ENCODE peak calls at places on chromosomes 1 and 21, in four cellular contexts. One of them, this sample, is unnamed. For H3K4me1, the result is how much of the 10 kb centered on the place peaks cover.

GRCh38 chr21:42063206-42063577 is 7.9 kb upstream of the UMODL1 start:
- DNase-seq in breast epithelium: no peak
- DNase-seq in endodermal cell: no peak
- DNase-seq in body of pancreas: peak
- DNase-seq in this sample: no peak

GRCh38 chr1:88608139-88608943 is 75.7 kb upstream of the PKN2 start:
- DNase-seq in breast epithelium: no peak
- DNase-seq in endodermal cell: no peak
- DNase-seq in body of pancreas: no peak
- DNase-seq in this sample: peak

GRCh38 chr1:185804608-185805007 is 70.4 kb downstream of the HMCN1 start:
- DNase-seq in breast epithelium: no peak
- DNase-seq in endodermal cell: no peak
- DNase-seq in body of pancreas: no peak
- DNase-seq in this sample: no peak

GRCh38 chr21:38646213-38646837 is 148.0 kb upstream of the ERG start:
- DNase-seq in breast epithelium: no peak
- DNase-seq in endodermal cell: no peak
- DNase-seq in body of pancreas: no peak
- DNase-seq in this sample: no peak

GRCh38 chr1:7026188-7026587 is 240.9 kb downstream of the CAMTA1 start:
- DNase-seq in breast epithelium: no peak
- DNase-seq in endodermal cell: no peak
- DNase-seq in body of pancreas: no peak
- DNase-seq in this sample: no peak

GRCh38 chr1:26784023-26784871 is 3.5 kb upstream of the PIGV start:
- DNase-seq in breast epithelium: no peak
- DNase-seq in endodermal cell: peak
- DNase-seq in body of pancreas: peak
- DNase-seq in this sample: peak

GRCh38 chr1:153608742-153609584 is 4.0 kb downstream of the S100A16 start:
- DNase-seq in breast epithelium: peak
- DNase-seq in endodermal cell: peak
- DNase-seq in body of pancreas: peak
- DNase-seq in this sample: peak

GRCh38 chr1:166902279-166902678 is 26.2 kb upstream of the TADA1 start:
- DNase-seq in breast epithelium: no peak
- DNase-seq in endodermal cell: no peak
- DNase-seq in body of pancreas: no peak
- DNase-seq in this sample: no peak

GRCh38 chr1:24351247-24351646 is 32.1 kb downstream of the GRHL3 start:
- DNase-seq in breast epithelium: no peak
- DNase-seq in endodermal cell: no peak
- DNase-seq in body of pancreas: no peak
- DNase-seq in this sample: no peak

GRCh38 chr1:21666572-21667320 is 2.4 kb downstream of the RAP1GAP start:
- DNase-seq in breast epithelium: peak
- DNase-seq in endodermal cell: no peak
- DNase-seq in body of pancreas: no peak
- DNase-seq in this sample: no peak

GRCh38 chr1:87495147-87495546 is 166.5 kb downstream of the LMO4 start:
- DNase-seq in breast epithelium: no peak
- DNase-seq in endodermal cell: peak
- DNase-seq in body of pancreas: no peak
- DNase-seq in this sample: no peak

GRCh38 chr21:45541221-45542039 is 810 bp downstream of the SLC19A1 start:
- DNase-seq in breast epithelium: peak
- DNase-seq in endodermal cell: peak
- DNase-seq in body of pancreas: peak
- DNase-seq in this sample: peak

GRCh38 chr21:32371913-32372314 is 20.9 kb downstream of the URB1 start:
- DNase-seq in breast epithelium: no peak
- DNase-seq in endodermal cell: no peak
- DNase-seq in body of pancreas: no peak
- DNase-seq in this sample: no peak

GRCh38 chr1:93804412-93804811 is 74.6 kb downstream of the DNTTIP2 start:
- DNase-seq in breast epithelium: no peak
- DNase-seq in endodermal cell: peak
- DNase-seq in body of pancreas: no peak
- DNase-seq in this sample: no peak

GRCh38 chr1:19436716-19437476 is 48.4 kb downstream of the CAPZB start:
- DNase-seq in breast epithelium: peak
- DNase-seq in endodermal cell: no peak
- DNase-seq in body of pancreas: peak
- DNase-seq in this sample: no peak

GRCh38 chr1:64856564-64856963 is 109.8 kb downstream of the JAK1 start:
- DNase-seq in breast epithelium: no peak
- DNase-seq in endodermal cell: no peak
- DNase-seq in body of pancreas: peak
- DNase-seq in this sample: no peak

GRCh38 chr1:42206164-42206563 is 41.6 kb upstream of the GUCA2A start:
- DNase-seq in breast epithelium: no peak
- DNase-seq in endodermal cell: no peak
- DNase-seq in body of pancreas: no peak
- DNase-seq in this sample: no peak

GRCh38 chr1:232845521-232845920 is 40.3 kb downstream of the MAP10 start:
- DNase-seq in breast epithelium: no peak
- DNase-seq in endodermal cell: no peak
- DNase-seq in body of pancreas: no peak
- DNase-seq in this sample: no peak

GRCh38 chr1:246096356-246096755 is 410.7 kb downstream of the SMYD3 start:
- DNase-seq in breast epithelium: no peak
- DNase-seq in endodermal cell: no peak
- DNase-seq in body of pancreas: no peak
- DNase-seq in this sample: no peak

GRCh38 chr21:35525443-35525842 is 476.3 kb upstream of the RUNX1 start:
- DNase-seq in breast epithelium: no peak
- DNase-seq in endodermal cell: no peak
- DNase-seq in body of pancreas: no peak
- DNase-seq in this sample: no peak

GRCh38 chr1:155003766-155004351 is 1.3 kb downstream of the ZBTB7B start:
- DNase-seq in breast epithelium: no peak
- DNase-seq in endodermal cell: peak
- DNase-seq in body of pancreas: peak
- DNase-seq in this sample: peak

GRCh38 chr1:155005076-155005971 is 2.7 kb downstream of the ZBTB7B start:
- DNase-seq in breast epithelium: peak
- DNase-seq in endodermal cell: no peak
- DNase-seq in body of pancreas: peak
- DNase-seq in this sample: no peak

GRCh38 chr1:155003227-155003765 is 694 bp downstream of the ZBTB7B start:
- DNase-seq in breast epithelium: no peak
- DNase-seq in endodermal cell: peak
- DNase-seq in body of pancreas: peak
- DNase-seq in this sample: peak

GRCh38 chr1:155002479-155003226 is at the start of gene ZBTB7B:
- DNase-seq in breast epithelium: no peak
- DNase-seq in endodermal cell: peak
- DNase-seq in body of pancreas: peak
- DNase-seq in this sample: peak

GRCh38 chr1:155004352-155005075 is 1.9 kb downstream of the ZBTB7B start:
- DNase-seq in breast epithelium: no peak
- DNase-seq in endodermal cell: no peak
- DNase-seq in body of pancreas: no peak
- DNase-seq in this sample: no peak
- H3K4me1 ChIP-seq in breast epithelium: under half
- H3K4me1 ChIP-seq in endodermal cell: under half
- H3K4me1 ChIP-seq in body of pancreas: half or more
- H3K4me1 ChIP-seq in this sample: under half

GRCh38 chr21:44506279-44507255 is 33.4 kb downstream of the KRTAP10-1 start:
- DNase-seq in breast epithelium: no peak
- DNase-seq in endodermal cell: no peak
- DNase-seq in body of pancreas: no peak
- DNase-seq in this sample: no peak
- H3K4me1 ChIP-seq in breast epithelium: under half
- H3K4me1 ChIP-seq in endodermal cell: under half
- H3K4me1 ChIP-seq in body of pancreas: under half
- H3K4me1 ChIP-seq in this sample: under half

GRCh38 chr1:234629026-234629425 is 19.0 kb upstream of the IRF2BP2 start:
- DNase-seq in breast epithelium: no peak
- DNase-seq in endodermal cell: no peak
- DNase-seq in body of pancreas: no peak
- DNase-seq in this sample: no peak
- H3K4me1 ChIP-seq in breast epithelium: under half
- H3K4me1 ChIP-seq in endodermal cell: under half
- H3K4me1 ChIP-seq in body of pancreas: under half
- H3K4me1 ChIP-seq in this sample: half or more

DNA sequence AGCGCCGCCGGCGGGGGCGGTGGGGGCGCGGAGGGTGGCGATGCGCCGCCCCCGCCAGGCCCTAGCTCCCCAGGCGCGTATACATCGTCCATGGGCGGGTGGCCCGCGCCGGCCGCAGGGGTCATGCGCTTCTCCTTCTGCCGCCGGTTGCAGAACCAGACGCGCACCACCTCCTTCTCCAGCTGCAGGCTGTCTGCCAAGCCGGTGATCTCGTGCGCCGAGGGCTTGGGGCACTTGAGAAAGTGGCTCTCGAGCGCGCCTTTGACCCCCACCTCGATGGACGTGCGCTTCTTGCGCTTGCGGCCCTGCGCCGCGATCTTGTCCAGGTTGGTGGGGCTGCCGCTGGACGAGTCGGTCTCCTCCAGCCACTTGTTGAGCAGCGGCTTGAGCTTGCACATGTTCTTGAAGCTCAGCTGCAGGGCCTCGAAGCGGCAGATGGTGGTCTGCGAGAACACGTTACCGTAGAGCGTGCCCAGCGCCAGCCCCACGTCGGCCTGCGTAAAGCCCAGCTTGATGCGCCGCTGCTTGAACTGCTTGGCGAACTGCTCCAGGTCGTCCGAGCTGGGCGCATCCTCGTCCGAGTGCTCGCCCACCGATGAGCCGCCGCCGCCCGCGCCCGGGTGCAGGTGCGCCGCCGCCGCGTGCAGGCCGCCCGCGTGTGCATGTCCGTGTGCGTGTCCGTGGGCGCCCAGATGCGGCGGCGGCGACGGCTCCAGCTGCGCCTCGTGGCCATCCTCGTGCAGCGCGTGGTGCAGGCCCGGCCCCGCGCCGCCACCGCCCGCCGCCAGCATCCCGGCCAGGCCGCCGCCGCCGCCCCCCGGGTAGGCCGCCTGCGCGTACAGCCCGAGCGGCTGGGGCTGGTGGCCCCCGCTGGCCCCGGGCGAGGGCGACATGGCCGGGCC is 911 bp downstream of the POU3F1 start:
- DNase-seq in breast epithelium: no peak
- DNase-seq in endodermal cell: peak
- DNase-seq in body of pancreas: peak
- DNase-seq in this sample: no peak
- H3K4me1 ChIP-seq in breast epithelium: under half
- H3K4me1 ChIP-seq in endodermal cell: under half
- H3K4me1 ChIP-seq in body of pancreas: under half
- H3K4me1 ChIP-seq in this sample: under half

DNA sequence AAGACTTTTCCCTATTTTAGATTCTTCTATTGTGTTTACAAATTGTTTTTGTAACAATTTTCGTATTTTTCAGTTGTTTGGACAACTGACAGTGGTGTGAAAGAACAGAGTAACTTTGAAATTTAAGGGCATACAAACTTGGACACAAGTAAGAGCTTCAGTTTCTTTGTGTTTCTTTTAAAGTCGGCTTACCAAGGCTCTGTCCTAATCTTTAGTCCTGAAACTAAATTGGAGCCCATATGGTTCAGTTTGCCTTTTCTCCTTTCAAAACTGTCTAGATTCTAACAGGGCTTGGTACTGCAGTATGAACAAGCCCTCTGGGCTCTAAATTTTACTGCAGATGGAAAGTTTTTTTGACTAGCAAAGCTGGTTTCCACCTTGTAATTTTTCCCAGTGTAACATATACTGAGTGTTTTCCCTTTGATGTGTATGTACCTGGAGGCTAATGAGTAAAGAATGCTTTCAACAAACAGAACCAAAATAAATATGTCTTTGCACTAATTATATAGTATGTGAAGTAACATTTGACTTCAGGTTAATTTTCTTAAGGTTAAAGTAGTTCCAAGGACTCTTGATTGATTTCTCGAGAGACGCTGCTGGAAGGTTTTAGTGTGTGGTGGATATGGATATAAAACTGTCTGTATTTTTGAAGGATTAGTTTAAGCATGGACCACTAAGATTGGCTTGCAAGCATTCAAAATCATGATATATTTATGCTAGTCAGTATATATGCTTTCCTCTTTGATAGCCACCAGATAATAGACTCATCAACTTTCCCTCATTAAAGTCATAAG is 4.1 kb downstream of the SNX27 start:
- DNase-seq in breast epithelium: no peak
- DNase-seq in endodermal cell: no peak
- DNase-seq in body of pancreas: no peak
- DNase-seq in this sample: no peak
- H3K4me1 ChIP-seq in breast epithelium: under half
- H3K4me1 ChIP-seq in endodermal cell: under half
- H3K4me1 ChIP-seq in body of pancreas: half or more
- H3K4me1 ChIP-seq in this sample: under half

GRCh38 chr1:109929588-109930251 is 19.1 kb downstream of the CSF1 start:
- DNase-seq in breast epithelium: no peak
- DNase-seq in endodermal cell: peak
- DNase-seq in body of pancreas: no peak
- DNase-seq in this sample: no peak

GRCh38 chr1:109929170-109929569 is 18.5 kb downstream of the CSF1 start:
- DNase-seq in breast epithelium: no peak
- DNase-seq in endodermal cell: no peak
- DNase-seq in body of pancreas: no peak
- DNase-seq in this sample: no peak

GRCh38 chr1:109927356-109927755 is 16.7 kb downstream of the CSF1 start:
- DNase-seq in breast epithelium: no peak
- DNase-seq in endodermal cell: peak
- DNase-seq in body of pancreas: no peak
- DNase-seq in this sample: no peak

GRCh38 chr1:109927908-109928307 is 17.3 kb downstream of the CSF1 start:
- DNase-seq in breast epithelium: no peak
- DNase-seq in endodermal cell: peak
- DNase-seq in body of pancreas: peak
- DNase-seq in this sample: no peak

GRCh38 chr1:109928591-109929111 is 18.0 kb downstream of the CSF1 start:
- DNase-seq in breast epithelium: no peak
- DNase-seq in endodermal cell: peak
- DNase-seq in body of pancreas: peak
- DNase-seq in this sample: no peak
- H3K4me1 ChIP-seq in breast epithelium: under half
- H3K4me1 ChIP-seq in endodermal cell: under half
- H3K4me1 ChIP-seq in body of pancreas: half or more
- H3K4me1 ChIP-seq in this sample: under half